ENCODE peak calls at places on chromosomes 13 and 19, in ten cellular contexts. T is osteoblast; Z is aorta; D is cardiac muscle cell; I is left lung; E is CD8-positive, alpha-beta memory T cell; F is psoas muscle; R is tibial nerve; X is tibial artery; A is ovary. M is an unnamed sample. For H3K4me1, the result is how much of the 10 kb centered on the place peaks cover.

GRCh38 chr19:11033251-11033650 is 56.0 kb upstream of the LDLR start:
- DNase-seq in Z (no peak), F (no peak), D (no peak), T (no peak), E (no peak), A (no peak), X (no peak), I (no peak), R (no peak), M (no peak)

GRCh38 chr13:95784891-95785290 is 108.0 kb downstream of the DNAJC3 start:
- DNase-seq in X (no peak), R (no peak), E (no peak), T (peak), A (no peak), D (no peak), Z (no peak), F (no peak), I (no peak), M (peak)

GRCh38 chr19:49814010-49814409 is 918 bp upstream of the FUZ start:
- DNase-seq in D (no peak), R (no peak), X (no peak), Z (no peak), F (no peak), I (no peak), T (peak), E (no peak), A (no peak), M (peak)

GRCh38 chr19:31285744-31286143 is 63.5 kb downstream of the TSHZ3 start:
- DNase-seq in R (no peak), X (no peak), T (no peak), D (no peak), Z (no peak), A (peak), I (peak), F (no peak), E (no peak), M (no peak)

GRCh38 chr13:114064516-114065140 is 67.8 kb downstream of the RASA3 start:
- DNase-seq in T (no peak), R (no peak), F (peak), D (no peak), A (peak), Z (no peak), E (no peak), I (no peak), X (no peak), M (no peak)

GRCh38 chr13:23427342-23428182 is 5.9 kb downstream of the SACS start:
- DNase-seq in E (no peak), F (no peak), Z (no peak), A (peak), I (no peak), T (peak), D (no peak), X (peak), R (no peak), M (peak)

GRCh38 chr13:112095354-112095753 is 28.4 kb downstream of the SOX1 start:
- DNase-seq in Z (no peak), E (no peak), T (no peak), F (no peak), D (no peak), A (no peak), R (no peak), X (no peak), I (no peak), M (no peak)

GRCh38 chr13:31670831-31671617 is 68.3 kb upstream of the RXFP2 start:
- DNase-seq in D (no peak), I (no peak), X (no peak), A (no peak), F (no peak), Z (no peak), R (no peak), E (no peak), T (peak), M (no peak)

GRCh38 chr19:16363133-16363851 is 38.7 kb downstream of the KLF2 start:
- DNase-seq in I (peak), X (no peak), D (no peak), A (no peak), Z (no peak), F (no peak), E (no peak), T (peak), R (no peak), M (peak)

GRCh38 chr19:48541813-48542212 is 10.2 kb upstream of the SULT2B1 start:
- DNase-seq in F (no peak), R (no peak), E (no peak), T (no peak), I (no peak), Z (no peak), D (no peak), X (no peak), A (no peak), M (no peak)

GRCh38 chr13:94464771-94465170 is 14.7 kb downstream of the DCT start:
- DNase-seq in D (no peak), T (no peak), F (no peak), I (no peak), X (no peak), E (no peak), Z (no peak), A (no peak), R (no peak), M (no peak)

GRCh38 chr13:89514534-89515312 is 1832.8 kb upstream of the MIR17HG start:
- DNase-seq in T (no peak), R (no peak), A (no peak), D (no peak), E (no peak), Z (no peak), I (no peak), F (no peak), X (no peak), M (peak)

GRCh38 chr13:98004107-98004506 is 50.6 kb downstream of the IPO5 start:
- DNase-seq in I (no peak), D (no peak), E (no peak), F (no peak), Z (no peak), X (no peak), T (no peak), R (no peak), A (no peak), M (no peak)

GRCh38 chr19:38711726-38712153 is 32.5 kb downstream of the CAPN12 start:
- DNase-seq in F (peak), Z (peak), T (peak), X (no peak), A (peak), D (no peak), E (no peak), R (no peak), I (peak), M (peak)

GRCh38 chr19:38710928-38711725 is 33.1 kb downstream of the CAPN12 start:
- DNase-seq in R (peak), A (no peak), F (peak), X (no peak), D (no peak), I (no peak), Z (no peak), E (no peak), T (peak), M (peak)

GRCh38 chr19:38713865-38714264 is 30.4 kb downstream of the CAPN12 start:
- DNase-seq in E (no peak), F (no peak), D (no peak), A (no peak), Z (no peak), X (no peak), I (no peak), R (no peak), T (no peak), M (no peak)

GRCh38 chr19:38713227-38713649 is 31.0 kb downstream of the CAPN12 start:
- DNase-seq in T (peak), A (peak), X (peak), Z (no peak), F (peak), D (no peak), I (no peak), E (no peak), R (peak), M (no peak)

DNA sequence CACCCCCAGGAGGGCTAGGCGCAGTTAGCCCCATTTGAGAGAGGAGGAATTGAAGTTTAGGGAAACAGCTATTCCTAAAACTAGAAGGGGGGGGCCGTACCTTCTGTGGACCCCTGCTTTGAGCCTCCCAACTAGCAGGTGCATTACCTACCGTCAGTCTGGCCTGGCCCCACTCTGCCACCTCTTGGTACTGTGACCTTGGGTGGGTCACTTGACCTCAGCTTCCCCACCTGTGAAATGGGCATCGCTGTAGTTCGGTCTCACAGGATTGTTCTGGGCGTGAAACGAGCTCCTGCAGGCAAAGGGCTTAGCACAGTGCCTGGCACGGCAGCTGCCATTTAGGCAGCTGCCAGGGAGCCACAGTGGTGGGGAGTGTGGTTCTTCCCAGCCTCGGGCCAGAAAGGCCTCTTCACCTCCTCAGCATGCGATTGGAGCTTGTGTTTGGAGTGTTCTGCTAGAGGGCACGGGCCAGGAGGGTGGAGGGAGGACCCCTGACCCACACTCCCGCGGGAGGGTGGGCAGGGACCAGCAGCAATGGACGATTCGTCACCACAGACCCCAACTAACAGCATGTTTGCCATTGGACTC is 32.0 kb downstream of the CAPN12 start:
- DNase-seq in I (no peak), Z (no peak), E (no peak), T (peak), D (no peak), A (no peak), X (no peak), F (no peak), R (no peak), M (no peak)
- H3K4me1 ChIP-seq in I (under half), Z (under half), E (under half), T (under half), D (under half), A (under half), X (half or more), F (half or more), R (under half), M (under half)

GRCh38 chr13:104759069-104759468 is 1692.9 kb upstream of the SLC10A2 start:
- DNase-seq in T (no peak), X (no peak), E (no peak), I (no peak), A (no peak), R (no peak), Z (no peak), D (no peak), F (no peak), M (no peak)

DNA sequence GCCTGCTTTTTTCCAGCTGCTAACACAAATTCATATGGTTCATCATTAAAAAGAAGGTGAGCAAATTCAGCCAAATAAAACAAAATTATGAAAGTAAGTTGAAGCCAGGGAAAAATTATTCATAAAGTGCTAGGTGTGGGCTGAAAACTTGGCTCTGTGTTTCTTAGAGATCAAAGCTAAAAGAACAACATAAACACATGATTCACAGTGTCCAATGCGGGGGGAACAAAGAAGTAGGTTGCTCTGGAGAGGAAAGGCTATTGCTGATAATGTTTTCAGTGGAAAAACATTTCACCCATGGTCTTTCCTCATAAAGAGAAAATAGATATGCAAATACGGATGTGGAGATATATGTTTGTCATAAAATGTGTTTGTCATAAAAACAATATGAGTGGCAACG is 1691.5 kb upstream of the SLC10A2 start:
- DNase-seq in I (no peak), Z (no peak), T (no peak), R (no peak), F (no peak), E (no peak), A (no peak), X (no peak), D (no peak), M (no peak)
- H3K4me1 ChIP-seq in I (under half), Z (under half), T (under half), R (under half), F (under half), E (under half), A (under half), X (under half), D (under half), M (under half)

DNA sequence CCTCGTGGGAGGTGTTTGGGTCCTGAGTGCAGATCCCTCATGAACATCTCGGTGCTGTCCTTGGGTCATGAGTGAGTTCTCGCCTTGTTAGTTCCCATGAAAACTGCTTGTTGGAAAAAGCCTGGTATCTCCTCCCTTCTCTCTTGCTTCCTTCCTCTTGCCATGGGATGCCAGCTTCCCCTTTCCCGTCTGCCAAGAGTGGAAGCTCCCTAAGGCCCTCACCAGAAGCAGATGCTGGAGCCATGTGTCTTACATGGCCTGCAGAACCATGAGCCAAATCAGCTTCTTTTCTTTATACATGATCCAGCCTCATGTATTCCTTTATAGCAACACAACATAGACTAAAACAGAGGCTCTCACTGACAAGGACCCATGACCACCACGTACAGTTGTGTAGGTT is 8.2 kb downstream of the ADGRE2 start:
- DNase-seq in R (no peak), Z (peak), I (no peak), X (no peak), T (peak), F (no peak), D (no peak), A (no peak), E (no peak), M (no peak)
- H3K4me1 ChIP-seq in R (under half), Z (under half), I (under half), X (under half), T (under half), F (under half), D (under half), A (under half), E (under half), M (under half)

GRCh38 chr13:30370916-30371521 is 51.3 kb upstream of the UBE2L5 start:
- DNase-seq in R (no peak), X (no peak), T (no peak), I (no peak), E (no peak), Z (no peak), D (no peak), F (no peak), A (no peak), M (no peak)
- H3K4me1 ChIP-seq in R (under half), X (under half), T (under half), I (under half), E (half or more), Z (under half), D (under half), F (under half), A (under half), M (under half)

GRCh38 chr19:18989316-18989715 is 44.0 kb downstream of the SUGP2 start:
- DNase-seq in D (no peak), T (peak), F (no peak), R (no peak), X (no peak), I (no peak), A (no peak), Z (no peak), E (no peak), M (no peak)

GRCh38 chr19:18992696-18993095 is 40.6 kb downstream of the SUGP2 start:
- DNase-seq in Z (no peak), X (no peak), I (no peak), R (no peak), T (no peak), A (no peak), D (no peak), F (no peak), E (no peak), M (no peak)

GRCh38 chr19:18990128-18990708 is 43.1 kb downstream of the SUGP2 start:
- DNase-seq in A (no peak), T (peak), R (no peak), E (no peak), D (no peak), I (no peak), F (no peak), Z (no peak), X (no peak), M (no peak)

GRCh38 chr19:18991468-18991867 is 41.8 kb downstream of the SUGP2 start:
- DNase-seq in E (no peak), Z (no peak), I (no peak), F (no peak), R (no peak), X (no peak), D (no peak), T (peak), A (no peak), M (no peak)

DNA sequence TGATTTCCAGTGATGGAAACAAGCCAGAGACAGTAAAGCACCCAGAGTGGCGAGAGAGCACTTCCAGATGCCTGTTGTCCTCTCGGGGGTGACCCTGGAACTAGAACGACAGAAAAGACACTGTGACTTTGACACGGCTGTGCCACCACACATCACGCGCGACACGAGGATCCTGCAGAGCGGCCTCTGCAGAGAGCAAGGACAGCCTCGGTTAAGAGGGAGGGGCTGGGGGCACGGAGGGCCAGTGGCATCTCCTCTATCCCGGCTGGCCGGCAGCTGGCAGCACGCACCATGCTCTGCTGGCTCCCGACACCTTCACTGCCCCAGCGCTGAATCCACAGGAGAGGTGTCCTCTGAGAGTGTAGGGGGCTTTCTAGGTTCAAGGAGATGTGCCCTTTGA is 42.3 kb downstream of the SUGP2 start:
- DNase-seq in F (no peak), E (no peak), D (peak), I (no peak), Z (no peak), R (no peak), X (no peak), A (no peak), T (peak), M (no peak)
- H3K4me1 ChIP-seq in F (under half), E (under half), D (under half), I (under half), Z (under half), R (under half), X (under half), A (under half), T (under half), M (under half)

GRCh38 chr19:6800991-6801396 is 28.5 kb downstream of the VAV1 start:
- DNase-seq in R (no peak), D (no peak), X (no peak), I (no peak), Z (no peak), T (peak), F (no peak), E (no peak), A (no peak), M (peak)

GRCh38 chr19:6802336-6803035 is 30.0 kb downstream of the VAV1 start:
- DNase-seq in X (peak), R (no peak), Z (peak), D (no peak), F (peak), E (peak), T (no peak), A (no peak), I (peak), M (no peak)

GRCh38 chr19:6806488-6806887 is 34.0 kb downstream of the VAV1 start:
- DNase-seq in E (no peak), F (no peak), I (no peak), A (no peak), X (no peak), Z (no peak), D (no peak), T (no peak), R (no peak), M (no peak)

GRCh38 chr19:6803036-6803404 is 30.5 kb downstream of the VAV1 start:
- DNase-seq in E (no peak), R (no peak), Z (no peak), X (no peak), I (no peak), T (no peak), D (no peak), A (no peak), F (no peak), M (no peak)

DNA sequence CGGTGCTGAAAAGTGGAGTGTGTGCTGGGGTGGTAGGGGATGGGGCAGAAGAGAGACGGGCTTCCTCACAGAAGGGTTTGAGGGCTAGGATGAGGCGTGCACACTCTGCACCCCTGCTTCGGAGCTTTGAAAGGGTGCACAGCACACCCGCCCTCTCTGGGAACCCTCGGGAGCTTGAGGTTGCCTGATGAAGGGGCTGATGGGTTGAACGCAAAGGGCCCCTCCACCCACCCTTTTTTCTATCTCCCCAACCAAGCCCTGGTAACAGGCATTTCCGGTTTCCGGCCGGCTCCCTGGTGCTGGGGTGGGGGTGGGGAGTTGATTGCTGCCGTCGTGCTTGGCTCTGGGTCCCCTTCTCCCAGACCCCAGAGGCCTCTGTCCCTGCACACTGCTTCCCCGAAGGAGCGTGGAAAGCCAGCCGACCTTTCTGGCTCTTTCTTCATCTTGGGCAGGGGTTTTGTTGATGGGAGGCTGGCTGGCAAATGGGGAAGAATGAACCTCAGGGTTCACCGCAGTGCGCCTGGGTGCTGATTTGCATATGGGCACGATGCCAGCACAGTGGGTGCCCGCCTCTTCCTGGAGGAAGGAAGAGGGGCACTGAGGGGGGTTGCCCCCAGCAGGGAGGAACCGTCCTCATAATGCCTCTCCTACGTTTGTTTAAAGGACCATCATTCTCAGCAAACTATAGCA is 29.0 kb downstream of the VAV1 start:
- DNase-seq in Z (peak), A (peak), R (no peak), T (peak), E (peak), X (peak), F (peak), I (peak), D (peak), M (no peak)
- H3K4me1 ChIP-seq in Z (under half), A (under half), R (under half), T (under half), E (under half), X (under half), F (under half), I (half or more), D (under half), M (under half)

GRCh38 chr19:17862711-17863519 is 3.2 kb downstream of the RPL18A start:
- DNase-seq in D (no peak), I (no peak), A (no peak), R (no peak), F (no peak), Z (no peak), E (no peak), X (no peak), T (peak), M (no peak)

GRCh38 chr19:17859533-17860330 is at the start of gene RPL18A:
- DNase-seq in Z (peak), A (peak), X (peak), R (peak), I (peak), T (peak), D (peak), E (peak), F (peak), M (peak)

GRCh38 chr19:17860331-17860992 is 752 bp downstream of the RPL18A start:
- DNase-seq in T (peak), Z (no peak), E (no peak), R (no peak), I (no peak), D (no peak), X (no peak), A (no peak), F (no peak), M (no peak)

GRCh38 chr19:17861542-17862402 is 2.1 kb downstream of the RPL18A start:
- DNase-seq in X (no peak), D (no peak), I (no peak), E (no peak), F (no peak), T (peak), A (no peak), R (no peak), Z (no peak), M (no peak)

GRCh38 chr19:17860993-17861360 is 1.3 kb downstream of the RPL18A start:
- DNase-seq in Z (no peak), R (no peak), I (no peak), D (no peak), A (no peak), T (peak), E (no peak), X (no peak), F (no peak), M (no peak)
- H3K4me1 ChIP-seq in Z (under half), R (under half), I (under half), D (under half), A (under half), T (under half), E (under half), X (under half), F (under half), M (under half)